ENCODE peak calls at places on chromosome 10, in eight cellular contexts. H, W, A, L, D, X, Q and O are unnamed samples.
A peak's percentile ranks its signal among the peaks of the same experiment; 100 is the strongest.

GRCh38 chr10:92064506-92064905 is 140.9 kb downstream of the BTAF1 start:
- DNase-seq in L (no peak), H (no peak), W (no peak), Q (no peak), X (no peak), A (no peak), D (no peak), O (no peak)

GRCh38 chr10:35435824-35436223 is 99.5 kb downstream of the CCNY start:
- DNase-seq in H (no peak), D (no peak), X (no peak), Q (no peak), L (no peak), W (no peak), A (no peak), O (no peak)

GRCh38 chr10:79380125-79380917 is 33.1 kb downstream of the PPIF start:
- DNase-seq in D (peak; percentile 55), X (no peak), Q (no peak), W (no peak), L (no peak), A (peak; percentile 45), H (no peak), O (no peak)

GRCh38 chr10:95133016-95133752 is 60.9 kb upstream of the ACSM6 start:
- DNase-seq in W (no peak), L (peak; percentile 15), H (no peak), X (peak; percentile 41), A (peak; percentile 96), D (peak; percentile 90), Q (peak; percentile 84), O (peak; percentile 75)

GRCh38 chr10:133335238-133336122 is 1.2 kb downstream of the CALY start:
- DNase-seq in W (peak; percentile 95), L (no peak), D (peak; percentile 48), H (no peak), X (no peak), A (peak; percentile 84), Q (peak; percentile 79), O (peak; percentile 63)

GRCh38 chr10:32582946-32583345 is 137.0 kb downstream of the CCDC7 start:
- DNase-seq in Q (peak; percentile 27), L (no peak), X (no peak), W (no peak), A (no peak), H (no peak), D (no peak), O (no peak)

GRCh38 chr10:98391578-98391991 is 23.4 kb downstream of the PYROXD2 start:
- DNase-seq in H (peak; percentile 66), Q (no peak), D (no peak), L (no peak), A (no peak), X (no peak), W (peak; percentile 59), O (peak; percentile 45)

GRCh38 chr10:46543379-46544014 is 13.0 kb downstream of the GPRIN2 start:
- DNase-seq in L (no peak), D (peak; percentile 25), A (peak; percentile 50), Q (no peak), H (no peak), W (peak; percentile 71), X (no peak), O (no peak)

GRCh38 chr10:98642281-98642680 is 195.5 kb upstream of the HPS1 start:
- DNase-seq in A (no peak), H (no peak), W (no peak), L (no peak), Q (no peak), D (no peak), X (no peak), O (no peak)

GRCh38 chr10:107727762-107728317 is 563.3 kb upstream of the SORCS1 start:
- DNase-seq in W (no peak), X (no peak), D (no peak), L (no peak), A (no peak), Q (peak; percentile 29), H (no peak), O (no peak)

GRCh38 chr10:27446091-27446918 is 57.8 kb upstream of the RAB18 start:
- DNase-seq in L (no peak), X (no peak), H (no peak), A (no peak), D (no peak), Q (peak; percentile 65), W (no peak), O (no peak)

GRCh38 chr10:36602374-36602773 is 523.0 kb upstream of the ANKRD30A start:
- DNase-seq in L (no peak), X (peak; percentile 45), W (no peak), Q (no peak), H (no peak), A (no peak), D (no peak), O (no peak)

GRCh38 chr10:131710142-131710861 is 190.5 kb upstream of the PPP2R2D start:
- DNase-seq in L (no peak), W (no peak), A (peak; percentile 33), Q (no peak), H (no peak), X (no peak), D (no peak), O (no peak)

GRCh38 chr10:317219-317868 is 182.1 kb downstream of the ZMYND11 start:
- DNase-seq in H (peak; percentile 27), D (no peak), L (peak; percentile 59), W (peak; percentile 19), A (no peak), X (no peak), Q (peak; percentile 53), O (no peak)